ENCODE peak calls at places on chromosomes 11 and 22, in four cellular contexts. K is epithelial cell of esophagus; G is stimulated activated CD8-positive, alpha-beta memory T cell treated with anti-CD3 and anti-CD28 coated beads, Interleukin-2, amount 100 ng/mL, for 48 hours; O is NCI-H2081. Q is an unnamed sample.

GRCh38 chr22:38462960-38463784 is 4.7 kb upstream of the KDELR3 start:
- DNase-seq in G (no peak), O (no peak), K (no peak), Q (no peak)

GRCh38 chr11:111947143-111947542 is 10.0 kb downstream of the DIXDC1 start:
- DNase-seq in O (no peak), K (no peak), G (no peak), Q (no peak)

GRCh38 chr22:30982501-30982900 is 13.4 kb downstream of the TUG1 start:
- DNase-seq in O (no peak), K (no peak), G (no peak), Q (no peak)

GRCh38 chr11:82533628-82534353 is 199.9 kb downstream of the FAM181B start:
- DNase-seq in G (no peak), O (no peak), K (peak), Q (peak)

GRCh38 chr11:79263001-79263400 is 177.8 kb downstream of the TENM4 start:
- DNase-seq in K (no peak), G (no peak), O (peak), Q (no peak)

GRCh38 chr11:75668508-75669297 is at the start of gene MAP6:
- DNase-seq in O (peak), K (peak), G (no peak), Q (peak)

GRCh38 chr22:32839776-32840571 is 38.5 kb downstream of the TIMP3 start:
- DNase-seq in O (no peak), G (no peak), K (no peak), Q (no peak)

GRCh38 chr11:64124147-64124546 is 41.8 kb downstream of the MACROD1 start:
- DNase-seq in K (peak), G (no peak), O (no peak), Q (no peak)

GRCh38 chr22:34001701-34002466 is 81.6 kb upstream of the LARGE1 start:
- DNase-seq in K (peak), O (no peak), G (no peak), Q (no peak)

GRCh38 chr22:49088801-49089791 is 738.6 kb downstream of the BRD1 start:
- DNase-seq in K (no peak), G (no peak), O (no peak), Q (no peak)

GRCh38 chr11:76196849-76197248 is 9.5 kb downstream of the WNT11 start:
- DNase-seq in K (no peak), O (no peak), G (no peak), Q (no peak)

GRCh38 chr22:46074771-46075551 is 75.4 kb upstream of the PPARA start:
- DNase-seq in O (no peak), K (no peak), G (no peak), Q (no peak)

GRCh38 chr11:69541501-69542313 is 60.2 kb downstream of the LINC01488 start:
- DNase-seq in O (no peak), G (no peak), K (peak), Q (no peak)

GRCh38 chr11:109371444-109372176 is 50.4 kb upstream of the C11orf87 start:
- DNase-seq in O (no peak), K (peak), G (no peak), Q (no peak)

GRCh38 chr11:114026355-114026754 is 33.2 kb upstream of the ZBTB16 start:
- DNase-seq in G (peak), O (no peak), K (no peak), Q (no peak)

GRCh38 chr11:94767292-94767690 is 865 bp upstream of the AMOTL1 start:
- DNase-seq in G (no peak), K (no peak), O (no peak), Q (no peak)

GRCh38 chr22:44526431-44527115 is 28.5 kb upstream of the RTL6 start:
- DNase-seq in O (no peak), K (no peak), G (no peak), Q (peak)

GRCh38 chr11:35486934-35487333 is 38.5 kb downstream of the PAMR1 start:
- DNase-seq in G (no peak), K (no peak), O (no peak), Q (no peak)

GRCh38 chr22:26952004-26952403 is 294.6 kb downstream of the MIAT start:
- DNase-seq in K (no peak), G (no peak), O (no peak), Q (no peak)

GRCh38 chr11:69669486-69669885 is 5.7 kb downstream of the LTO1 start:
- DNase-seq in O (no peak), G (no peak), K (no peak), Q (no peak)

GRCh38 chr22:42959472-42960145 is 55.3 kb downstream of the PACSIN2 start:
- DNase-seq in O (no peak), G (no peak), K (peak), Q (no peak)

GRCh38 chr11:2686360-2687222 is 13.2 kb downstream of the KCNQ1OT1 start:
- DNase-seq in O (no peak), K (no peak), G (no peak), Q (no peak)

GRCh38 chr11:66868726-66869291 is 11.9 kb downstream of the LRFN4 start:
- DNase-seq in G (peak), K (peak), O (no peak), Q (peak)

GRCh38 chr11:75155570-75156422 is 4.9 kb downstream of the SLCO2B1 start:
- DNase-seq in O (no peak), G (no peak), K (no peak), Q (no peak)

GRCh38 chr11:80724366-80724765 is 1283.5 kb upstream of the TENM4 start:
- DNase-seq in K (peak), G (no peak), O (no peak), Q (no peak)

GRCh38 chr11:2577071-2578005 is 122.5 kb downstream of the KCNQ1OT1 start:
- DNase-seq in O (no peak), K (no peak), G (no peak), Q (no peak)

GRCh38 chr11:57303990-57304579 is 20.7 kb downstream of the TNKS1BP1 start:
- DNase-seq in K (peak), G (no peak), O (peak), Q (peak)

GRCh38 chr11:77020751-77021150 is 13.4 kb upstream of the B3GNT6 start:
- DNase-seq in G (no peak), O (no peak), K (peak), Q (no peak)

GRCh38 chr22:40637181-40638150 is 947 bp upstream of the MRTFA start:
- DNase-seq in K (peak), O (peak), G (peak), Q (no peak)

GRCh38 chr11:86574493-86575207 is 97.8 kb downstream of the ME3 start:
- DNase-seq in K (peak), G (no peak), O (no peak), Q (no peak)

GRCh38 chr11:31820438-31820818 is 9.3 kb upstream of the PAX6 start:
- DNase-seq in O (no peak), K (no peak), G (no peak), Q (no peak)

GRCh38 chr11:69444381-69445130 is 36.9 kb upstream of the LINC01488 start:
- DNase-seq in K (peak), O (no peak), G (no peak), Q (no peak)